ENCODE peak calls at places on chromosomes 11 and 22, in nine cellular contexts. Q is lower leg skin, W is MM.1S, O is heart left ventricle, A is cardiac fibroblast, T is GM10248, H is neural crest cell, P is AG09309, F is neural progenitor cell. S is an unnamed sample.

GRCh38 chr11:74253361-74253760 is 58.1 kb downstream of the P4HA3 start:
- DNase-seq in W (no peak), Q (no peak), P (no peak), H (no peak), A (no peak), T (no peak), F (no peak), O (no peak), S (no peak)

GRCh38 chr11:952406-953385 is 27.0 kb downstream of the AP2A2 start:
- DNase-seq in P (no peak), O (no peak), H (no peak), Q (no peak), F (peak; percentile 45), A (peak; percentile 51), W (no peak), T (no peak), S (no peak)

GRCh38 chr11:66542362-66542761 is 3.5 kb downstream of the ZDHHC24 start:
- DNase-seq in A (peak; percentile 37), T (no peak), H (no peak), Q (no peak), W (no peak), O (no peak), F (no peak), P (no peak), S (no peak)

GRCh38 chr11:18726040-18726439 is at the start of gene IGSF22:
- DNase-seq in T (no peak), F (peak; percentile 67), P (no peak), H (no peak), W (no peak), O (no peak), A (no peak), Q (no peak), S (no peak)

GRCh38 chr11:115869780-115870431 is 365.7 kb upstream of the CADM1 start:
- DNase-seq in T (peak; percentile 71), P (no peak), A (peak; percentile 2), W (no peak), Q (no peak), O (no peak), F (peak; percentile 59), H (no peak), S (peak; percentile 50)

GRCh38 chr11:102267602-102268001 is 49.7 kb upstream of the BIRC3 start:
- DNase-seq in F (no peak), Q (no peak), T (no peak), O (no peak), A (no peak), P (peak; percentile 47), W (no peak), H (no peak), S (no peak)

GRCh38 chr11:61971177-61972111 is 4.0 kb upstream of the FTH1 start:
- DNase-seq in T (peak; percentile 70), Q (peak; percentile 99), W (peak; percentile 21), F (peak; percentile 94), P (peak; percentile 97), H (peak; percentile 71), A (peak; percentile 100), O (peak; percentile 98), S (peak; percentile 61)

GRCh38 chr11:94768602-94769511 is 701 bp downstream of the AMOTL1 start:
- DNase-seq in W (peak; percentile 36), O (peak; percentile 49), Q (peak; percentile 87), F (peak; percentile 63), T (peak; percentile 27), P (no peak), A (peak; percentile 46), H (peak; percentile 26), S (peak; percentile 23)

GRCh38 chr11:128888034-128888985 is 2.8 kb upstream of the KCNJ5 start:
- DNase-seq in Q (no peak), P (no peak), H (no peak), O (no peak), F (peak; percentile 62), W (no peak), T (no peak), A (no peak), S (no peak)

GRCh38 chr11:47004595-47005033 is 68.1 kb downstream of the CSTPP1 start:
- DNase-seq in A (peak; percentile 98), P (peak; percentile 92), Q (peak; percentile 90), T (no peak), O (peak; percentile 87), F (no peak), W (peak; percentile 21), H (no peak), S (no peak)

GRCh38 chr22:37822079-37822833 is 926 bp upstream of the GALR3 start:
- DNase-seq in Q (no peak), A (no peak), F (peak; percentile 70), O (no peak), T (no peak), H (no peak), P (no peak), W (no peak), S (no peak)

GRCh38 chr11:123532131-123532530 is 102.1 kb downstream of the GRAMD1B start:
- DNase-seq in O (no peak), T (no peak), A (no peak), W (no peak), Q (no peak), H (no peak), P (no peak), F (no peak), S (no peak)

GRCh38 chr11:121127809-121128208 is 26.8 kb downstream of the TECTA start:
- DNase-seq in H (no peak), A (no peak), Q (no peak), P (no peak), F (no peak), W (no peak), O (no peak), T (no peak), S (no peak)

GRCh38 chr22:19066531-19067271 is 55.5 kb downstream of the DGCR2 start:
- DNase-seq in Q (no peak), P (peak; percentile 28), W (no peak), O (no peak), F (no peak), H (no peak), A (peak; percentile 52), T (no peak), S (no peak)

GRCh38 chr11:1194231-1194976 is 28.5 kb upstream of the MUC5B start:
- DNase-seq in F (no peak), P (no peak), A (no peak), O (no peak), W (no peak), T (no peak), H (no peak), Q (peak; percentile 81), S (no peak)

DNA sequence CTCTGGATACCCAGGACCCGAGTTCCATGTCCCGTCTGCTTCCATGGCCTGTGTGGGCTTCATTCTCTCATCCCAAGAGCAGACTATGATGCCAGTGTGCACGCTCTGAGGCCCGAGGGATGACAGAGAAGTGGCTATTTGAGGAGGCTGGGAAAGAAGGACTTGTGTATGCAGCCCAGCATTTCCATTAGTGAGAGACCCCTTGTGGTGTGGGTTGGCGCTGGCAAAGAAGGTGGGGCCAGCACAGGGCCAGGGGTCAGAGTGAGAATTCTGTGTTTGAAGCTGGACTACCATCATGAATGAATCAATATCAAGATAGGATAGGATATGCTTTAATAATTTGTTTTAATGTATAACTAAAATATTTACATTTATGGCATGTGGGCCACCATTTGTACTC is 200.8 kb downstream of the HIPK3 start:
- DNase-seq in T (no peak), W (no peak), A (no peak), P (no peak), F (no peak), H (no peak), O (no peak), Q (no peak), S (no peak)
- TF ChIP-seq CTCF in T (no peak), W (no peak), A (no peak), P (no peak), F (no peak), H (no peak), O (no peak), Q (no peak), S (no peak)

GRCh38 chr22:29722587-29722986 is 2.8 kb downstream of the CABP7 start:
- DNase-seq in F (no peak), P (no peak), Q (no peak), H (no peak), T (no peak), A (no peak), O (no peak), W (no peak), S (no peak)

GRCh38 chr22:29724843-29725242 is 5.0 kb downstream of the CABP7 start:
- DNase-seq in A (no peak), Q (no peak), O (no peak), W (no peak), P (no peak), T (no peak), F (no peak), H (no peak), S (no peak)

GRCh38 chr22:29726104-29726503 is 6.3 kb downstream of the CABP7 start:
- DNase-seq in Q (no peak), T (no peak), A (no peak), W (no peak), P (no peak), O (no peak), H (no peak), F (no peak), S (no peak)

GRCh38 chr22:29722151-29722550 is 2.3 kb downstream of the CABP7 start:
- DNase-seq in A (no peak), Q (no peak), H (no peak), O (no peak), T (no peak), F (no peak), W (no peak), P (no peak), S (no peak)

DNA sequence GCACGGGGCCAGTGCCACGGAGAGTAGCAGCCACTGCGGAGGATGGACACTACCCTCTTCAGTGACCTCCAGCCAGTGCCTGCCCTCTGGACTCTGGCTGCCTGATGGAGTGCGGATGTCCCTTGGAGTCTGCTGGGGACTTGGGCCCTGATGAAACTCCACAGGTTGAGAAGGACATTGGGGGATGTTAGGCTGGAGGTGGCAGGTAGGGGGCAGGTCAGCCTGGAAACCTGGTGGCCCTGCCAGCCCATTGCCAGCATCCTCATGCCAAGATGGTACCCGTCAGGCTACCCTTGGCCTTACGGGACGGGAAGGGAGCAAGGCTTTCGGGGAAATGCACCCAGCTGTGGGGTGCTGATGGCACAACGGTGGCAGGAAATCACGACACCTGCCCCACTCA is 4.0 kb downstream of the CABP7 start:
- DNase-seq in O (no peak), T (no peak), Q (no peak), P (no peak), F (no peak), A (no peak), W (no peak), H (no peak), S (no peak)
- TF ChIP-seq CTCF in O (no peak), T (no peak), Q (no peak), P (no peak), F (no peak), A (no peak), W (no peak), H (no peak), S (no peak)

DNA sequence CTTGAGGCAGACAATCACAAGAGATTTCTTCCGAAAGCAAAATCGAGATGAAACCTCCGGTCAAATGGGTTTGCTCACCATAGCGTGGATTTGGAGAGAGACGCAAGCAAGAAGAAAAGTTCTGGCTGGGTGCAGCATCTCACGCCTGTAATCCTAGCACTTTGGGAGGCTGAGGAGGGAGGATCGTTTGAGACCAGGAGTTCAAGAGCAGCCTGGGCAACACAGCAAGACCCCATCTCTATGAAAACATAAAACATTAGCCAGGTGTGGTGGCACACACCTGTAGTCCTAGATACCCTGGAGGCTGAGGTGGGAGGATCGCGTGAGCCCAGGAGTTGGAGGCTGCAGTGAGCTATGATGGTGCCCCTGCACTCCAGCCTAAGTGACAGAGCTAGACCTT is 24.4 kb downstream of the MN1 start:
- DNase-seq in H (no peak), A (no peak), F (no peak), W (no peak), T (no peak), O (no peak), P (no peak), Q (no peak), S (no peak)
- TF ChIP-seq CTCF in H (no peak), A (no peak), F (no peak), W (no peak), T (no peak), O (no peak), P (no peak), Q (no peak), S (no peak)

GRCh38 chr22:45263790-45264269 is 20.9 kb upstream of the UPK3A start:
- DNase-seq in O (peak; percentile 80), T (peak; percentile 79), P (peak; percentile 61), W (peak; percentile 70), Q (peak; percentile 94), H (peak; percentile 58), A (peak; percentile 88), F (peak; percentile 80), S (peak; percentile 80)
- TF ChIP-seq CTCF in O (peak; percentile 60), T (peak; percentile 92), P (peak; percentile 90), W (peak; percentile 71), Q (no peak), H (peak; percentile 70), A (peak; percentile 94), F (peak; percentile 71), S (peak; percentile 75)